ENCODE peak calls at places on chromosomes 16 and 17, in six cellular contexts. E is NAMALWA; B is stimulated activated CD4-positive, alpha-beta T cell treated with anti-CD3 and anti-CD28 coated beads, Interleukin-15, amount 100 ng/mL, for 24 hours; F is A549; W is PC-3; C is activated naive CD8-positive, alpha-beta T cell treated with anti-CD3 and anti-CD28 coated beads for 36 hours. P is an unnamed sample.

GRCh38 chr16:20906225-20906870 is 5.8 kb downstream of the LYRM1 start:
- DNase-seq in E (no peak), B (no peak), F (no peak), W (peak), C (no peak), P (no peak)

GRCh38 chr16:67544844-67545664 is 16.4 kb downstream of the RIPOR1 start:
- DNase-seq in E (no peak), B (no peak), F (no peak), W (no peak), C (no peak), P (no peak)

GRCh38 chr17:16925461-16926060 is 46.4 kb downstream of the TNFRSF13B start:
- DNase-seq in E (no peak), B (no peak), F (no peak), W (no peak), C (no peak), P (no peak)

GRCh38 chr17:81735181-81736102 is 23.4 kb downstream of the SLC25A10 start:
- DNase-seq in E (peak), B (peak), F (peak), W (peak), C (no peak), P (peak)

GRCh38 chr16:85715169-85716015 is 26.6 kb upstream of the GINS2 start:
- DNase-seq in E (no peak), B (no peak), F (no peak), W (no peak), C (peak), P (peak)

GRCh38 chr16:81530296-81530721 is 85.7 kb downstream of the CMIP start:
- DNase-seq in E (no peak), B (no peak), F (no peak), W (no peak), C (no peak), P (no peak)

GRCh38 chr16:46920402-46921068 is 36.4 kb downstream of the GPT2 start:
- DNase-seq in E (no peak), B (no peak), F (no peak), W (no peak), C (no peak), P (no peak)

GRCh38 chr17:57874058-57874419 is 24.2 kb upstream of the MRPS23 start:
- DNase-seq in E (no peak), B (no peak), F (no peak), W (no peak), C (no peak), P (no peak)

GRCh38 chr17:78112508-78113471 is 15.8 kb downstream of the TMC6 start:
- DNase-seq in E (peak), B (peak), F (peak), W (peak), C (peak), P (peak)

GRCh38 chr16:4071686-4072561 is 44.3 kb downstream of the ADCY9 start:
- DNase-seq in E (no peak), B (no peak), F (no peak), W (no peak), C (no peak), P (no peak)

GRCh38 chr17:35725917-35726608 is 5.4 kb upstream of the RASL10B start:
- DNase-seq in E (no peak), B (no peak), F (no peak), W (no peak), C (no peak), P (no peak)

GRCh38 chr17:15263206-15263579 is 1.9 kb downstream of the PMP22 start:
- DNase-seq in E (no peak), B (no peak), F (peak), W (peak), C (no peak), P (no peak)

GRCh38 chr17:77888242-77889134 is 70.0 kb upstream of the TNRC6C start:
- DNase-seq in E (no peak), B (no peak), F (no peak), W (no peak), C (no peak), P (no peak)

GRCh38 chr16:66903544-66904427 is 14.9 kb downstream of the CDH16 start:
- DNase-seq in E (no peak), B (no peak), F (peak), W (no peak), C (no peak), P (no peak)

GRCh38 chr17:8563024-8563776 is 67.3 kb downstream of the MYH10 start:
- DNase-seq in E (no peak), B (no peak), F (no peak), W (no peak), C (no peak), P (no peak)

GRCh38 chr16:30457256-30457655 is 11.6 kb upstream of the SEPHS2 start:
- DNase-seq in E (no peak), B (no peak), F (no peak), W (no peak), C (no peak), P (no peak)

GRCh38 chr17:10380631-10381408 is 8.0 kb upstream of the MYH13 start:
- DNase-seq in E (no peak), B (no peak), F (no peak), W (no peak), C (no peak), P (no peak)